ENCODE peak calls at places on chromosomes 16 and 17, in four cellular contexts. V is PC-9, K is IMR-90, J is HCT116. A is an unnamed sample.

GRCh38 chr17:80726558-80727408 is 182.1 kb downstream of the RPTOR start:
- DNase-seq in V (no peak), K (no peak), J (no peak), A (no peak)

GRCh38 chr16:66262253-66263167 is 104.0 kb upstream of the CDH5 start:
- DNase-seq in V (no peak), K (peak), J (no peak), A (no peak)

GRCh38 chr16:66553223-66553622 is 847 bp downstream of the CKLF start:
- DNase-seq in V (no peak), K (no peak), J (no peak), A (no peak)

GRCh38 chr17:72900542-72900941 is 191.9 kb downstream of the SLC39A11 start:
- DNase-seq in V (no peak), K (peak), J (no peak), A (no peak)

GRCh38 chr17:81523139-81524062 is 4.8 kb upstream of the FSCN2 start:
- DNase-seq in V (no peak), K (peak), J (no peak), A (peak)

GRCh38 chr16:22323173-22323997 is 26.2 kb downstream of the POLR3E start:
- DNase-seq in V (no peak), K (no peak), J (no peak), A (no peak)

GRCh38 chr17:46013502-46014165 is 14.6 kb downstream of the STH start:
- DNase-seq in V (no peak), K (peak), J (no peak), A (no peak)

GRCh38 chr17:17606416-17607000 is 15.0 kb upstream of the PEMT start:
- DNase-seq in V (no peak), K (no peak), J (no peak), A (no peak)

GRCh38 chr16:11009027-11009755 is 64.8 kb downstream of the CLEC16A start:
- DNase-seq in V (no peak), K (no peak), J (no peak), A (no peak)

GRCh38 chr16:19085679-19086200 is 18.3 kb downstream of the COQ7 start:
- DNase-seq in V (no peak), K (no peak), J (no peak), A (no peak)

GRCh38 chr17:66755101-66755943 is 79.6 kb upstream of the CACNG5 start:
- DNase-seq in V (no peak), K (no peak), J (peak), A (no peak)

GRCh38 chr16:89687092-89687940 is 827 bp downstream of the CDK10 start:
- DNase-seq in V (peak), K (peak), J (no peak), A (no peak)

GRCh38 chr16:25317732-25318316 is 60.2 kb upstream of the ZKSCAN2 start:
- DNase-seq in V (no peak), K (no peak), J (no peak), A (no peak)

GRCh38 chr17:80126449-80126715 is 20.5 kb downstream of the EIF4A3 start:
- DNase-seq in V (no peak), K (no peak), J (no peak), A (no peak)

GRCh38 chr17:9272506-9272905 is 251.2 kb downstream of the NTN1 start:
- DNase-seq in V (no peak), K (no peak), J (no peak), A (no peak)

GRCh38 chr17:81277421-81277820 is 17.7 kb downstream of the SLC38A10 start:
- DNase-seq in V (no peak), K (peak), J (no peak), A (no peak)

GRCh38 chr17:42361781-42362186 is 26.5 kb downstream of the STAT3 start:
- DNase-seq in V (no peak), K (no peak), J (no peak), A (no peak)

GRCh38 chr17:77725851-77726250 is 232.7 kb upstream of the TNRC6C start:
- DNase-seq in V (no peak), K (no peak), J (no peak), A (no peak)

GRCh38 chr17:42111901-42112551 is 488 bp downstream of the DHX58 start:
- DNase-seq in V (no peak), K (peak), J (no peak), A (no peak)

GRCh38 chr17:64692187-64692586 is 30.1 kb upstream of the SMURF2 start:
- DNase-seq in V (no peak), K (peak), J (no peak), A (no peak)

GRCh38 chr17:77437017-77437416 is 296.2 kb downstream of the SEC14L1 start:
- DNase-seq in V (no peak), K (peak), J (no peak), A (no peak)

GRCh38 chr17:78013683-78014467 is 55.4 kb downstream of the TNRC6C start:
- DNase-seq in V (peak), K (peak), J (peak), A (peak)

GRCh38 chr16:5461141-5461540 is 363.5 kb upstream of the EEF2KMT start:
- DNase-seq in V (no peak), K (no peak), J (no peak), A (no peak)

GRCh38 chr16:35184356-35184870 is 1725.0 kb downstream of the TP53TG3F start:
- DNase-seq in V (peak), K (no peak), J (no peak), A (no peak)

GRCh38 chr16:83305092-83305491 is 502.7 kb upstream of the HSBP1 start:
- DNase-seq in V (no peak), K (peak), J (no peak), A (no peak)

GRCh38 chr17:37702605-37703004 is 42.3 kb downstream of the HNF1B start:
- DNase-seq in V (peak), K (peak), J (peak), A (no peak)

GRCh38 chr16:87834668-87835473 is 34.4 kb downstream of the SLC7A5 start:
- DNase-seq in V (no peak), K (peak), J (no peak), A (no peak)

GRCh38 chr17:57985675-57985974 is 2.4 kb downstream of the VEZF1 start:
- DNase-seq in V (peak), K (peak), J (no peak), A (no peak)

GRCh38 chr17:17809527-17810373 is 27.0 kb downstream of the SREBF1 start:
- DNase-seq in V (no peak), K (no peak), J (no peak), A (peak)

GRCh38 chr16:55272787-55273186 is 51.2 kb upstream of the IRX6 start:
- DNase-seq in V (no peak), K (no peak), J (no peak), A (no peak)

GRCh38 chr16:57023541-57024249 is 34.3 kb downstream of the NLRC5 start:
- DNase-seq in V (no peak), K (no peak), J (no peak), A (no peak)

GRCh38 chr17:41733348-41734138 is 900 bp downstream of the HAP1 start:
- DNase-seq in V (no peak), K (no peak), J (no peak), A (peak)

GRCh38 chr17:39107141-39107540 is 44.3 kb downstream of the PLXDC1 start:
- DNase-seq in V (no peak), K (no peak), J (no peak), A (no peak)

GRCh38 chr17:39108976-39109375 is 42.5 kb downstream of the PLXDC1 start:
- DNase-seq in V (no peak), K (no peak), J (no peak), A (no peak)

GRCh38 chr17:39105705-39106104 is 45.7 kb downstream of the PLXDC1 start:
- DNase-seq in V (no peak), K (no peak), J (no peak), A (no peak)

GRCh38 chr17:39110435-39111136 is 40.9 kb downstream of the PLXDC1 start:
- DNase-seq in V (no peak), K (no peak), J (no peak), A (peak)

DNA sequence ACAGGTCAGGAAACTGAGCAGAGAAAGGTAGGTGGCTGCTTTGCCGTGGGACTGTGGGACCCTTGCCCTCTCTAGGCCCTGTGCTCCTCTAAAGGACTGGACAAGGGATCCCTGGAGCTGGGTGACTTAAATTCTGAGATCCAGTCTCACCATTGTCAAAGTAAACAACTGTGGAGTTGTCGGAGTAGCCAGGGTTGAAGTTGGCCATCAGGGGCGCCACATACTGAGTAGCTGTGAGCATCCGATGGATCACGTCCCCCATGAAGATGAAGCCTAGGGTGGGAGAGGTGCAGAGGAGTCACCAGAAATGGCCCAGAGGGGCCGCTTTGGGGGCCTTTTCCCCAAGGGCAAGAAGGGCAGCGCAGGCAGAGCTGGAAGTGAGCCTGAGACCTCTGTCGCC is 43.5 kb downstream of the PLXDC1 start:
- DNase-seq in V (no peak), K (no peak), J (no peak), A (no peak)
- TF ChIP-seq CTCF in V (no peak), K (no peak), J (no peak), A (no peak)

GRCh38 chr17:3890893-3891219 is 2.0 kb downstream of the CAMKK1 start:
- DNase-seq in V (no peak), K (no peak), J (no peak), A (no peak)

GRCh38 chr17:3893720-3894116 is 865 bp upstream of the CAMKK1 start:
- DNase-seq in V (no peak), K (no peak), J (no peak), A (no peak)

GRCh38 chr17:3891626-3892094 is 1.2 kb downstream of the CAMKK1 start:
- DNase-seq in V (no peak), K (peak), J (no peak), A (no peak)

GRCh38 chr17:3893003-3893719 is at the start of gene CAMKK1:
- DNase-seq in V (peak), K (peak), J (peak), A (peak)

GRCh38 chr17:3892095-3892998 is 506 bp downstream of the CAMKK1 start:
- DNase-seq in V (peak), K (peak), J (no peak), A (peak)
- TF ChIP-seq CTCF in V (no peak), K (no peak), J (no peak), A (no peak)

DNA sequence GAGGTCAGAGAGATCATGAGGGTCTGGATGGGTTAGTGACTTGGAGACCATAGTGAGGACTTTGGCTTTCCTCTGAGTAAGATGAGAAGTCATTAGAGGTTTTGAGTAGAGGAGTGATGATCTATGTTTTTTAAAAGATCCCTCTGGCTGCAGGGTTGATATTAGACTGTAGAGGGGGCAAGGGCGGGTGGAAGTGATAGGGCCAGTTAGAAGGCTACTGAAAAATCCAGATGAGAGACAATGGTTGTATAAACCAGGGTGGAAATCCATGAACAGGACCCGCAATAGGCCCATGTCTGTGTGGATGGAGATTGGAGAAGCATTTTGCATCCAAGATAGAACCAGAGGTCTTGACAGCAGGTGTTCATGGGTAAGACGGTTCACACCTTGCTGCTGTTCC is 9.8 kb downstream of the ITGAL start:
- DNase-seq in V (no peak), K (no peak), J (peak), A (no peak)
- TF ChIP-seq CTCF in V (peak), K (peak), J (peak), A (no peak)

GRCh38 chr17:56305017-56305416 is 151.7 kb downstream of the ANKFN1 start:
- DNase-seq in V (no peak), K (no peak), J (no peak), A (no peak)
- TF ChIP-seq CTCF in V (no peak), K (no peak), J (peak), A (no peak)

GRCh38 chr17:34081269-34081668 is 173.8 kb upstream of the CCL2 start:
- DNase-seq in V (no peak), K (peak), J (no peak), A (no peak)
- TF ChIP-seq CTCF in V (peak), K (peak), J (no peak), A (peak)

DNA sequence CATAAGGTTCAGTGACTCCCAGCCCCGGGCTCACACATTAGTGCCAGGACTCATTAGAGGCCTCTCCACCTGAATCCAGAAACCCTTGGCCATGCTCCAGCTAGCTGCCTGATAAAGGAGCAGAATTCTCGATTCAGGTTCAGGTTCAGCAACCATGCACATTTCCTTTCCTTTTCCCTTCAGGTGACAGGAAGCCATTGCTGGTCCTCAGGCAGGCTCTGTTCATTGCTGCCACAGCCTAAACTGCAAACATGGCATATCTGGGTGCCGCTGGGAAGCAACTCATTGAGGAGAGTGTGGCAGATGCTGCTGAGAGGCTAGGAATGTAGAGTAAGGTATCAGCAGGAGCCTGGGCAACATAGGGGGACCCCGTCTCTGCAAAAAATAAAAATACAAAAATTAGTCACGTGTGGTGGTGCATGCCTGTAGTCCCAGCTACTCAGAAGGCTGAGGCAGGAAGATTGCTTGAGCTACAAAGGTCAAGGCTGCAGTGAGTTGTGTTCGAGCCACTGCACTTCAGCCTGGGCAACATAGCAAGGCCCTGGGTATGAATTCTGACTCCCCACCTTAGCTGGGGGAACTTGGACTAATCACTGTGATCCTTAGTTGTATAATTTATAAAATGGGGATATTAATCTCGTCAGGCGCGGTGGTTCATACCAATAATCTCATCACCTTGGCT is 28.7 kb downstream of the ARL4D start:
- DNase-seq in V (no peak), K (no peak), J (no peak), A (no peak)
- TF ChIP-seq CTCF in V (no peak), K (no peak), J (no peak), A (no peak)

DNA sequence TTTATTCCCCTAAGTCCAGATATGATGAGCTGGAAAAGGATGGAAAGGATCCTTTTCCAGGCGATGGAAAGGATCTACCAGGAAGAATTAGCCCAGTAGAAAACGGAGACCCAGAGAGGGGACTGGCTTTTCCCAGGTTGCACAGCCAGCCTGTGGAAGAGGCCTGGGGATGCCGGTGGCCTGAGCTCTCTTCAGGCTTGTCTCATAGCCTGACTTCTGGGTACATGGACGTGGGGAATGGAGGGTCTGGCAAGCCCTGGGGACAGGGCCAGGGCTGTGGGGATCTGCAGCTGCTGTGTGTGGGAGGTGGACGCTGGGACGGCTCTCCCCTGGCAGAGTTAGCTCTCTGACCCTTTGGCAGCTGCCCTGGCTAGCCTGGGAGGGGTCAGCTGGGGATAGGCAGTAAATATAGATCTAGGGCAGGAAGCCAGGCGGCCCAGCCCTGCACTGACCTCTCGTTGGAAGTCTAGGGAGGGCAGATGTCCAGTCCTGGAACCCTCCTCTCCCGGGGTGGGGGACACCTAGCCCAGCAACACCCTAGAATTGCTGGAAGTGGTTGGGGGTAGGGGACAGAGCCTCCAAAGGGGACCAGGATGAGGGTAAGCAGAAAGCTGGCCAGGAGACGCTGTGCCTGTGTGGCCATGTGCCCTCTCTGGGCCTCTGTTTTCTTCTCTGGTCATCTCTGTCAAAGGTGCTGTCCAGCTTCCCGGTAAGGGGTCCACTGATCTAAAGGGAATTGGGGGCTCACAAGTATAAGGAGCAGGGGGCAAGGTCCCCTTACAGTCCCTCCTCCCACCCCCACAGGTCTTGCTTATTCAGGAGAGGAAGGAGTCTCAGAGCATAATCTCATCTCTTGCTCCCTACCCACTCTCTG is 20.4 kb downstream of the SLC4A1 start:
- DNase-seq in V (no peak), K (no peak), J (no peak), A (peak)
- TF ChIP-seq CTCF in V (no peak), K (no peak), J (no peak), A (no peak)